ENCODE peak calls at places on chromosomes 5 and 9, in eight cellular contexts. U, W, X, Z, J, N, T and D are unnamed samples.

GRCh38 chr5:104412649-104413240 is 850.2 kb upstream of the NUDT12 start:
- DNase-seq in U (no peak), W (no peak), X (no peak), Z (peak), J (peak), N (peak), T (no peak), D (peak)

GRCh38 chr5:139649082-139649991 is 1.2 kb downstream of the CXXC5 start:
- DNase-seq in U (peak), W (peak), X (no peak), Z (no peak), J (no peak), N (no peak), T (no peak), D (peak)

GRCh38 chr5:149322518-149322917 is 22.8 kb upstream of the GRPEL2 start:
- DNase-seq in U (no peak), W (no peak), X (no peak), Z (no peak), J (no peak), N (no peak), T (no peak), D (no peak)

GRCh38 chr5:164832545-164832944 is 1327.1 kb downstream of the MAT2B start:
- DNase-seq in U (no peak), W (no peak), X (no peak), Z (no peak), J (no peak), N (no peak), T (no peak), D (no peak)

GRCh38 chr5:26889810-26890209 is 148.6 kb downstream of the CDH9 start:
- DNase-seq in U (no peak), W (no peak), X (no peak), Z (no peak), J (no peak), N (no peak), T (no peak), D (no peak)

GRCh38 chr5:5344051-5344571 is 78.4 kb upstream of the ICE1 start:
- DNase-seq in U (no peak), W (no peak), X (no peak), Z (no peak), J (no peak), N (no peak), T (no peak), D (no peak)

GRCh38 chr5:106269252-106269843 is 1401.4 kb downstream of the EFNA5 start:
- DNase-seq in U (no peak), W (no peak), X (no peak), Z (peak), J (no peak), N (peak), T (no peak), D (peak)

GRCh38 chr5:107979900-107980299 is 309.2 kb upstream of the EFNA5 start:
- DNase-seq in U (no peak), W (no peak), X (no peak), Z (no peak), J (no peak), N (no peak), T (no peak), D (no peak)

GRCh38 chr5:161283296-161283695 is 263.2 kb downstream of the GABRB2 start:
- DNase-seq in U (no peak), W (no peak), X (no peak), Z (no peak), J (no peak), N (no peak), T (no peak), D (no peak)

GRCh38 chr9:136939996-136940525 is 4.5 kb downstream of the FBXW5 start:
- DNase-seq in U (peak), W (no peak), X (no peak), Z (no peak), J (no peak), N (no peak), T (no peak), D (no peak)

GRCh38 chr5:141906972-141907371 is 16.7 kb upstream of the DELE1 start:
- DNase-seq in U (no peak), W (peak), X (no peak), Z (no peak), J (no peak), N (no peak), T (no peak), D (no peak)

GRCh38 chr5:36870399-36871040 is 6.0 kb upstream of the NIPBL start:
- DNase-seq in U (no peak), W (peak), X (no peak), Z (peak), J (peak), N (peak), T (no peak), D (peak)

GRCh38 chr9:113219186-113219936 is 1.7 kb downstream of the FKBP15 start:
- DNase-seq in U (no peak), W (no peak), X (no peak), Z (no peak), J (no peak), N (no peak), T (no peak), D (peak)

DNA sequence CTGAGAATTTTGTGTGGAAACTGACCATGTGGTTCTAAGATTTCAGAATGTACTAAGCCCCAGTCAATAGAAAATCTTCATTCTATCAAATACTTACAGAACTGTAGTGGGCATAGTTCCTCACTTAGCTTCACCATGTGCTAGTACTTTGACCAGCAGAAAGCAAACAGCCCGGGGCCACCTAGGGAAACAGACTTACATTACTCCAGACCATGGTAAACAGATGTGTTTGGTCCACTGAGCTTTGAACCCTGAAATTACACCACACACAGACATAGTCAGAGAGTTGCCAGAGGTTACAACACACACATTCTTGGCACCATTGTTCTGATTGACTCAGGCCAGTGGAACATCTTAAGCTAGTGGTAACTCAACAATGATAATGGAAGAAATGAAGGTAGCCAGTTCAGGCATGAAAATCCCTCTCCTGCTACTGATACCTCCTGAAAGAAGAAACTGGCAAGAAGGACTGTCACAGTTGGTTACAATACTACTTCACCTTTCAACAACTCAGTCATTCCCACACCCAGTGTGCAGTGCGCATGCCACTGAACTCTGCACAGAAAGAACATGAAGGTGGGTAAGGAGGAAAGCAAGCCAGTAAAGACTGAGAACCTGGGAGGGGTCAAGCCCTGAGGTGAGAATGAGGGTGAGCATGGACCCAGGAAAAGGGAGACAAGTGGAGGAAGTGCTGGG is 18.7 kb upstream of the LECT2 start:
- DNase-seq in U (no peak), W (no peak), X (peak), Z (peak), J (no peak), N (peak), T (no peak), D (no peak)
- TF ChIP-seq POLR2A in U (no peak), W (no peak), X (no peak), Z (no peak), J (no peak), N (no peak), T (no peak), D (no peak)

GRCh38 chr5:143376911-143377838 is 26.3 kb downstream of the NR3C1 start:
- DNase-seq in U (no peak), W (no peak), X (no peak), Z (peak), J (peak), N (peak), T (no peak), D (peak)
- TF ChIP-seq POLR2A in U (no peak), W (no peak), X (no peak), Z (no peak), J (no peak), N (no peak), T (no peak), D (no peak)

DNA sequence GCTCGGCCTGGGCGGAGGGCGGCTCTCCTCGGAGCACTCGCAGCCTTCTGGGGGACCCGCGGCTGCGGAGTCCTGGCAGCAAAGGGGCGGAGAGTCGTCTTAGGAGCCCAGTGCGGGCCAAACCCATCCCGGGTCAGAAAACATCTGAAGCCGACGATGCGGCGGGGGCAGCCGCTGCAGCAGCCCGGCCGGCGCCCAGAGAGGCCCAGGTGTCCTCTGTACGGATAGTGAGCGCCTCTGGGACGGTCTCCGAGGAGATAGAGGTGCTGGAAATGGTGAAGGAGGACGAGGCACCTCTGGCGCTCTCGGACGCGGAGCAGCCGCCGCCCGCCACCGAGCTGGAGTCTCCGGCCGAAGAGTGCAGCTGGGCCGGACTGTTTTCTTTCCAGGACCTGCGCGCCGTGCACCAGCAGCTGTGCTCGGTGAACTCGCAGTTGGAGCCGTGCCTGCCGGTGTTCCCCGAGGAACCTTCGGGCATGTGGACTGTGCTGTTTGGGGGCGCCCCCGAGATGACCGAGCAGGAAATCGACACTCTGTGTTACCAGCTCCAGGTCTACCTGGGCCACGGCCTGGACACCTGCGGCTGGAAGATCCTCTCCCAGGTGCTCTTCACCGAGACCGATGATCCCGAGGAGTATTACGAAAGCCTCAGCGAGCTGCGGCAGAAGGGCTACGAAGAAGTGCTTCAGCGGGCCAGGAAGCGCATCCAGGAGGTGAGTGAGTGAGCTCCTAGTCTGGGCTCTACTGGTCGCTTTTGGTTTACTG is 1.2 kb downstream of the JMY start:
- DNase-seq in U (peak), W (peak), X (peak), Z (peak), J (no peak), N (peak), T (peak), D (peak)
- TF ChIP-seq POLR2A in U (peak), W (no peak), X (no peak), Z (no peak), J (no peak), N (no peak), T (no peak), D (no peak)

GRCh38 chr5:10304932-10305331 is 2.8 kb downstream of the CMBL start:
- DNase-seq in U (no peak), W (peak), X (no peak), Z (peak), J (no peak), N (no peak), T (no peak), D (no peak)

GRCh38 chr5:10308844-10309243 is 1.1 kb upstream of the CMBL start:
- DNase-seq in U (no peak), W (peak), X (no peak), Z (no peak), J (no peak), N (no peak), T (no peak), D (no peak)

GRCh38 chr5:10306114-10306513 is 1.6 kb downstream of the CMBL start:
- DNase-seq in U (no peak), W (no peak), X (no peak), Z (no peak), J (no peak), N (no peak), T (no peak), D (no peak)

GRCh38 chr5:10306806-10307205 is 896 bp downstream of the CMBL start:
- DNase-seq in U (no peak), W (no peak), X (no peak), Z (no peak), J (no peak), N (no peak), T (no peak), D (no peak)

GRCh38 chr5:10307206-10308148 is at the start of gene CMBL:
- DNase-seq in U (peak), W (peak), X (no peak), Z (peak), J (peak), N (peak), T (no peak), D (peak)
- TF ChIP-seq POLR2A in U (peak), W (peak), X (no peak), Z (peak), J (peak), N (no peak), T (no peak), D (no peak)

GRCh38 chr5:123514615-123515355 is 2.8 kb downstream of the CSNK1G3 start:
- DNase-seq in U (no peak), W (no peak), X (no peak), Z (no peak), J (no peak), N (no peak), T (no peak), D (no peak)

GRCh38 chr5:123512631-123513461 is 869 bp downstream of the CSNK1G3 start:
- DNase-seq in U (peak), W (peak), X (peak), Z (peak), J (no peak), N (peak), T (no peak), D (peak)

GRCh38 chr5:123511290-123511647 is 708 bp upstream of the CSNK1G3 start:
- DNase-seq in U (no peak), W (no peak), X (no peak), Z (no peak), J (peak), N (peak), T (no peak), D (peak)

GRCh38 chr5:123508441-123508840 is 3.5 kb upstream of the CSNK1G3 start:
- DNase-seq in U (no peak), W (no peak), X (no peak), Z (no peak), J (no peak), N (no peak), T (no peak), D (no peak)

DNA sequence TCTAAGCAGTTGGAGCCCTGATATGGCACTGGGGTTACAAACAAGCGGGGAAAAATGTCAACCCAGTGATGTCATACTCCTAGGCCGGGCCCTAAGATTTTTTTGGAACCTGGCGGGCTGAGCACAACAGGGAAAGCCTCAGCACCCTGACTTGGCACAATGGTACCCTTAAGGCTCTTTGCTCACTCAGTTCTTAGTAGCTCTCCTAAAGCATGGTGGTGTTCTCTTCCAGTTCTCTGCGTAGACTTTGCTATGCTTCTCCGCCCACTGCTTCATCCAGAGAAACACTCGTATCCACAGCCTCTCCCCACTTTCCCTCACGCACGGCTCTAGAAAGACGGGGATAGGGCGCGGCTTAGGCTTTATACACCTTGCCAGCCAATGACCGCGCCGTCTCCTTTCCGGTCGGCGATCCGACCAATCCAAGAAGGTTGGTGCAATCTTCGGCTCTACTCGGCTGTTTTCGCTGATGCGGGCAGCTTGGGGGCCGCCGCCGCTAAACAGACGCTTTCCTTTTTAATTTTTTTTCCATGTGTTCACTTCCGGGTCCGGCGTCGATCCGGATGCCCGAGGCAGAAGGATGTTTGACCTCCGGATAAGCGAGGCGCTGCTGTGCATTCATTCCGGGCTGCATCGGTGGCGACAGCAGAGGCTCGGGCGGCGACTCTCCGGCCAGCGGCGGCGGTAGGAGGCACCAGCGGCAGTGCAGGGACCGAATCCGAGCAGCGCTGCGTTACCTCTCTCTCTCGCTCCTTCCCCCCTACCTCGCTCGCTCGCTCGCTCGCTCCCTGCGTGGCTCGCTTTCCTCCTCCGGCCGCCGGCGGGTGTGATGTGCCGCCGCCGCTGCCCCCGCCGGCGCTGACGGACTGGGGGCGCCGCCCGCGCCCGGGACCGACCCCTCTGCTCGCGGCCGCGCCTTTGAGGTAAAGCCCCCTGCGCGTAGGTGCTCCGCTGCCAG is at the start of gene CSNK1G3:
- DNase-seq in U (peak), W (peak), X (peak), Z (peak), J (peak), N (peak), T (peak), D (peak)
- TF ChIP-seq POLR2A in U (peak), W (peak), X (peak), Z (peak), J (peak), N (peak), T (peak), D (peak)

DNA sequence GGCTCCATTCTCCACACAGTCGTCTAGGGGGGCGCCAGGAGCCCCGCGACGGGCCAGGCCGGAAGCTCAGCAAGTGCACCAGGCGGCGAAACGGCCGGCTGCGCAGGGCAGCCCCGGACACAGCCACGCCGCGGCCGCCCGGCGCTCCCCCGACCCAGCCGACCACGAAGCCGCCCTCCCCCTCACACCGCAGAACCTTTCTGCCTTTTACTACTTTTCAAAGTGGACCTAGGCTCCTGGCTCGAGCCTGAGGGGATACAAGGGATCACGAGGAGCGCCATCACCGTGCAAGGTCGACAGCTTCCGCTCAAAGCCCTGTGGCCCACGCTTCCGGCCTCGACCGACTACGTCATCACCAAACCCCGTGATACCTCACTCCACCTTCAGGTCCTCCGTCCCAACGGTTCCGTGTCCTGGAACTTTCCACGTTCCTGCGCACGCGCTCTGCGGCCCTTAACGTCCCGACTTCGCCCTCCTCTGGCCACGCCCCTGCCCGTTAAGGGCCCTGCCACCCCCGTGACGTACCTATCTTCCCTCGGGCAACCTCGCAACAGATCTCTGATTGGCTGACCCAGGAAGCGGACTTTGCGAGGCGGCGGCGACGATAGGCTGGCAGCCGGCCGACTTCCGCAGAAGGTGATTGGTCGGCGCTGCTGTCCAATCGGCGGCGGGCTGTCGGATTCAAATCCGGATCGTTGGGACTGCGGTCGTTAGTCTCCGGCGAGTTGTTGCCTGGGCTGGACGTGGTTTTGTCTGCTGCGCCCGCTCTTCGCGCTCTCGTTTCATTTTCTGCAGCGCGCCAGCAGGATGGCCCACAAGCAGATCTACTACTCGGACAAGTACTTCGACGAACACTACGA is at the start of gene CKS2:
- DNase-seq in U (peak), W (peak), X (peak), Z (peak), J (peak), N (peak), T (peak), D (peak)
- TF ChIP-seq POLR2A in U (peak), W (peak), X (peak), Z (peak), J (peak), N (peak), T (peak), D (peak)

DNA sequence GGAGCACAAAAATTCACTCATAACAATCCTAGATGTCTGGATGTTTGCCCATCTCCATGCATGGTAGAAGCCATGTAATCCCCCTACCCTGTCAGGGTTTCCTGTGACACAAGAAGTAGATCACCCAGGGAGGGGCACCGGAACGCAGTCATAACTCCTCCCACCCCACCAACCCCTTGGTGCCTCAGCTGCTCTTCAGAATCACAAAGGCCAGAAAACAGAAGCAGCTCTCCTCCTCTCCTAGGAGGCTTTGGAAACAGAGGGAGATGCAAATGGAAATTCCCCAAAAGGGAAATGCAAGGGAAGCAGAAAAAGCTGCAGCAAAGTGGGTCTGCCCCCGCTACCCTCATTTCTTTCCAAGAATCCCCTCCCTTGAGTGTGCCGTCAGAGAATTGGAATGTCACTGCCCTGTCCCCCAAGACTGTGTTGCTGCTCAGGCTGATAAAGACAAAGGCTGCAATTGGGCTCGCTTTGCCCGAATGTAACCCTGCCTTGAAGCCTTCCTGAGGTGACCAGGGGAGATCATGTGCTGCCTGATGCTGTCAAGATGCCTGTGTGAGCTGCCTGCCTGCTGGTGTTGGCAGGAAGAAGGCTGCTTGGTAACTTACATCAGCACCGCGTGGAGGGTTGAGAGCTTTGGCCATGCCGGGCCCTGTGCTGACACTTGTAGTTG is 65.5 kb upstream of the ABCA1 start:
- DNase-seq in U (peak), W (no peak), X (peak), Z (no peak), J (peak), N (peak), T (peak), D (peak)
- TF ChIP-seq POLR2A in U (peak), W (no peak), X (no peak), Z (no peak), J (no peak), N (no peak), T (no peak), D (peak)

DNA sequence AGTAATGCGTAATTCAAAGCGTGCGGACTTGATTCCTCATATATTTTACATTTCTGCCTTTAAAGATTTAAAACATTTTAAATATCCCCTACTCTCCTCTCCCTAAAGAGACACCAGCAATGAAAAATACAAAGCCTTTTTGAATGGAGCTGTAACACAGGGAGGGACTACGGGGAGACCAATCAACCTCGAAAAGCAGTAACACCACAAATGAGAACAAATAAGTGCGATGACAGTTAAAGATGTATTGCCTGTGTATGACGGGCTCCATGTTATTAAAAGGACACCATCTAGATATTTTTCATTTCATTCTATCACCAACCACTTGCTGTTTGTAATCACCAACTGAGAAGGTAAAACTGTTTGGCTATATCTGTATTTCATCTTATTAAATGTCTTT is 230.3 kb upstream of the TBCA start:
- DNase-seq in U (no peak), W (no peak), X (no peak), Z (no peak), J (no peak), N (no peak), T (no peak), D (no peak)
- TF ChIP-seq POLR2A in U (no peak), W (no peak), X (no peak), Z (no peak), J (no peak), N (no peak), T (no peak), D (no peak)